ENCODE peak calls at places on chromosomes 11 and 22, in seven cellular contexts. One of them, this sample, is unnamed.

GRCh38 chr11:46554205-46555162 is 39.3 kb downstream of the AMBRA1 start:
- DNase-seq in substantia nigra: no peak
- DNase-seq in AG08395: peak
- DNase-seq in C1 segment of cervical spinal cord: no peak
- DNase-seq in hypothalamus: peak
- DNase-seq in caudate nucleus: no peak
- DNase-seq in AG04450: peak
- DNase-seq in this sample: peak

GRCh38 chr22:19748139-19748538 is 12.4 kb upstream of the TBX1 start:
- DNase-seq in C1 segment of cervical spinal cord: no peak
- DNase-seq in substantia nigra: no peak
- DNase-seq in hypothalamus: no peak
- DNase-seq in caudate nucleus: no peak
- DNase-seq in AG08395: no peak
- DNase-seq in AG04450: no peak
- DNase-seq in this sample: no peak

GRCh38 chr11:44633641-44634040 is 68.2 kb downstream of the CD82 start:
- DNase-seq in caudate nucleus: no peak
- DNase-seq in AG04450: no peak
- DNase-seq in C1 segment of cervical spinal cord: no peak
- DNase-seq in substantia nigra: no peak
- DNase-seq in AG08395: no peak
- DNase-seq in hypothalamus: peak
- DNase-seq in this sample: no peak

GRCh38 chr22:47192651-47193437 is 430.4 kb downstream of the TBC1D22A start:
- DNase-seq in AG08395: no peak
- DNase-seq in AG04450: no peak
- DNase-seq in C1 segment of cervical spinal cord: no peak
- DNase-seq in substantia nigra: no peak
- DNase-seq in hypothalamus: no peak
- DNase-seq in caudate nucleus: no peak
- DNase-seq in this sample: no peak

GRCh38 chr11:46912526-46913150 is 5.7 kb downstream of the LRP4 start:
- DNase-seq in AG08395: no peak
- DNase-seq in hypothalamus: peak
- DNase-seq in C1 segment of cervical spinal cord: no peak
- DNase-seq in substantia nigra: no peak
- DNase-seq in caudate nucleus: no peak
- DNase-seq in AG04450: no peak
- DNase-seq in this sample: no peak

GRCh38 chr22:46538816-46539163 is 1.4 kb upstream of the CELSR1 start:
- DNase-seq in AG04450: no peak
- DNase-seq in C1 segment of cervical spinal cord: no peak
- DNase-seq in hypothalamus: no peak
- DNase-seq in substantia nigra: no peak
- DNase-seq in AG08395: peak
- DNase-seq in caudate nucleus: no peak
- DNase-seq in this sample: no peak

GRCh38 chr11:122808494-122808893 is 29.8 kb upstream of the CRTAM start:
- DNase-seq in AG08395: peak
- DNase-seq in caudate nucleus: no peak
- DNase-seq in AG04450: no peak
- DNase-seq in C1 segment of cervical spinal cord: no peak
- DNase-seq in substantia nigra: no peak
- DNase-seq in hypothalamus: no peak
- DNase-seq in this sample: peak

GRCh38 chr11:10648896-10649295 is 44.7 kb downstream of the IRAG1 start:
- DNase-seq in AG08395: no peak
- DNase-seq in caudate nucleus: no peak
- DNase-seq in AG04450: no peak
- DNase-seq in hypothalamus: no peak
- DNase-seq in C1 segment of cervical spinal cord: no peak
- DNase-seq in substantia nigra: no peak
- DNase-seq in this sample: no peak

GRCh38 chr22:31153357-31153756 is 6.6 kb upstream of the RNF185 start:
- DNase-seq in C1 segment of cervical spinal cord: no peak
- DNase-seq in AG08395: no peak
- DNase-seq in caudate nucleus: no peak
- DNase-seq in AG04450: no peak
- DNase-seq in substantia nigra: no peak
- DNase-seq in hypothalamus: no peak
- DNase-seq in this sample: no peak

GRCh38 chr11:111422494-111423249 is 43.6 kb upstream of the POU2AF1 start:
- DNase-seq in caudate nucleus: no peak
- DNase-seq in substantia nigra: peak
- DNase-seq in AG04450: no peak
- DNase-seq in hypothalamus: peak
- DNase-seq in AG08395: peak
- DNase-seq in C1 segment of cervical spinal cord: no peak
- DNase-seq in this sample: no peak

GRCh38 chr22:24503137-24503850 is 8.2 kb downstream of the UPB1 start:
- DNase-seq in substantia nigra: peak
- DNase-seq in hypothalamus: no peak
- DNase-seq in C1 segment of cervical spinal cord: peak
- DNase-seq in AG04450: no peak
- DNase-seq in AG08395: peak
- DNase-seq in caudate nucleus: no peak
- DNase-seq in this sample: no peak

GRCh38 chr11:105968021-105968697 is 53.9 kb downstream of the MSANTD4 start:
- DNase-seq in hypothalamus: no peak
- DNase-seq in AG04450: no peak
- DNase-seq in caudate nucleus: no peak
- DNase-seq in AG08395: no peak
- DNase-seq in substantia nigra: no peak
- DNase-seq in C1 segment of cervical spinal cord: no peak
- DNase-seq in this sample: peak

GRCh38 chr11:117256573-117256972 is 24.1 kb downstream of the RNF214 start:
- DNase-seq in substantia nigra: no peak
- DNase-seq in AG04450: no peak
- DNase-seq in AG08395: peak
- DNase-seq in caudate nucleus: no peak
- DNase-seq in C1 segment of cervical spinal cord: no peak
- DNase-seq in hypothalamus: no peak
- DNase-seq in this sample: no peak

GRCh38 chr11:75380716-75381420 is 18.4 kb upstream of the RPS3 start:
- DNase-seq in caudate nucleus: no peak
- DNase-seq in hypothalamus: no peak
- DNase-seq in substantia nigra: no peak
- DNase-seq in AG04450: no peak
- DNase-seq in C1 segment of cervical spinal cord: no peak
- DNase-seq in AG08395: no peak
- DNase-seq in this sample: no peak

GRCh38 chr11:79940165-79940564 is 499.3 kb upstream of the TENM4 start:
- DNase-seq in AG08395: no peak
- DNase-seq in hypothalamus: no peak
- DNase-seq in AG04450: no peak
- DNase-seq in C1 segment of cervical spinal cord: no peak
- DNase-seq in caudate nucleus: no peak
- DNase-seq in substantia nigra: no peak
- DNase-seq in this sample: no peak

GRCh38 chr11:92267968-92268367 is 43.4 kb downstream of the FAT3 start:
- DNase-seq in AG08395: no peak
- DNase-seq in substantia nigra: no peak
- DNase-seq in hypothalamus: no peak
- DNase-seq in C1 segment of cervical spinal cord: no peak
- DNase-seq in AG04450: no peak
- DNase-seq in caudate nucleus: no peak
- DNase-seq in this sample: no peak

GRCh38 chr22:45830531-45831245 is 146.3 kb downstream of the WNT7B start:
- DNase-seq in AG08395: no peak
- DNase-seq in AG04450: no peak
- DNase-seq in substantia nigra: no peak
- DNase-seq in C1 segment of cervical spinal cord: no peak
- DNase-seq in hypothalamus: no peak
- DNase-seq in caudate nucleus: no peak
- DNase-seq in this sample: peak

GRCh38 chr11:28877366-28877765 is 769.2 kb downstream of the METTL15 start:
- DNase-seq in hypothalamus: no peak
- DNase-seq in substantia nigra: no peak
- DNase-seq in caudate nucleus: no peak
- DNase-seq in C1 segment of cervical spinal cord: no peak
- DNase-seq in AG04450: no peak
- DNase-seq in AG08395: no peak
- DNase-seq in this sample: no peak

GRCh38 chr11:69677744-69678143 is 2.6 kb upstream of the LTO1 start:
- DNase-seq in substantia nigra: no peak
- DNase-seq in AG04450: no peak
- DNase-seq in hypothalamus: no peak
- DNase-seq in caudate nucleus: no peak
- DNase-seq in C1 segment of cervical spinal cord: no peak
- DNase-seq in AG08395: no peak
- DNase-seq in this sample: no peak

GRCh38 chr11:79482800-79483199 is 42.0 kb upstream of the TENM4 start:
- DNase-seq in caudate nucleus: no peak
- DNase-seq in AG08395: no peak
- DNase-seq in C1 segment of cervical spinal cord: no peak
- DNase-seq in AG04450: no peak
- DNase-seq in substantia nigra: no peak
- DNase-seq in hypothalamus: no peak
- DNase-seq in this sample: no peak

GRCh38 chr11:88175004-88175706 is at the start of gene RAB38:
- DNase-seq in C1 segment of cervical spinal cord: no peak
- DNase-seq in AG08395: no peak
- DNase-seq in substantia nigra: no peak
- DNase-seq in AG04450: no peak
- DNase-seq in caudate nucleus: no peak
- DNase-seq in hypothalamus: no peak
- DNase-seq in this sample: no peak

GRCh38 chr22:39935622-39936021 is 24.6 kb upstream of the TMA7B start:
- DNase-seq in caudate nucleus: no peak
- DNase-seq in substantia nigra: no peak
- DNase-seq in C1 segment of cervical spinal cord: no peak
- DNase-seq in AG08395: no peak
- DNase-seq in AG04450: no peak
- DNase-seq in hypothalamus: no peak
- DNase-seq in this sample: no peak

GRCh38 chr11:67266424-67267187 is at the start of gene GRK2:
- DNase-seq in AG04450: no peak
- DNase-seq in C1 segment of cervical spinal cord: no peak
- DNase-seq in caudate nucleus: no peak
- DNase-seq in hypothalamus: no peak
- DNase-seq in AG08395: peak
- DNase-seq in substantia nigra: no peak
- DNase-seq in this sample: no peak

GRCh38 chr11:57482782-57483569 is 22.6 kb downstream of the RTN4RL2 start:
- DNase-seq in AG08395: peak
- DNase-seq in C1 segment of cervical spinal cord: no peak
- DNase-seq in substantia nigra: no peak
- DNase-seq in caudate nucleus: no peak
- DNase-seq in hypothalamus: peak
- DNase-seq in AG04450: no peak
- DNase-seq in this sample: no peak

GRCh38 chr11:120168960-120169681 is 31.2 kb upstream of the TRIM29 start:
- DNase-seq in hypothalamus: peak
- DNase-seq in C1 segment of cervical spinal cord: peak
- DNase-seq in AG08395: peak
- DNase-seq in caudate nucleus: no peak
- DNase-seq in substantia nigra: peak
- DNase-seq in AG04450: no peak
- DNase-seq in this sample: no peak

GRCh38 chr11:79512706-79513469 is 72.1 kb upstream of the TENM4 start:
- DNase-seq in C1 segment of cervical spinal cord: no peak
- DNase-seq in AG08395: no peak
- DNase-seq in caudate nucleus: no peak
- DNase-seq in AG04450: no peak
- DNase-seq in hypothalamus: no peak
- DNase-seq in substantia nigra: no peak
- DNase-seq in this sample: no peak

GRCh38 chr11:85764796-85765195 is 46.1 kb downstream of the SYTL2 start:
- DNase-seq in caudate nucleus: no peak
- DNase-seq in C1 segment of cervical spinal cord: no peak
- DNase-seq in substantia nigra: no peak
- DNase-seq in AG08395: no peak
- DNase-seq in hypothalamus: no peak
- DNase-seq in AG04450: no peak
- DNase-seq in this sample: no peak

GRCh38 chr11:15216678-15217077 is 102.0 kb downstream of the INSC start:
- DNase-seq in caudate nucleus: no peak
- DNase-seq in AG04450: no peak
- DNase-seq in substantia nigra: no peak
- DNase-seq in AG08395: no peak
- DNase-seq in hypothalamus: no peak
- DNase-seq in C1 segment of cervical spinal cord: no peak
- DNase-seq in this sample: no peak

GRCh38 chr11:78299000-78299712 is 110.4 kb downstream of the USP35 start:
- DNase-seq in C1 segment of cervical spinal cord: no peak
- DNase-seq in AG08395: no peak
- DNase-seq in AG04450: no peak
- DNase-seq in hypothalamus: no peak
- DNase-seq in caudate nucleus: no peak
- DNase-seq in substantia nigra: no peak
- DNase-seq in this sample: no peak

GRCh38 chr11:110070176-110070575 is 23.0 kb upstream of the ZC3H12C start:
- DNase-seq in AG08395: no peak
- DNase-seq in AG04450: no peak
- DNase-seq in C1 segment of cervical spinal cord: no peak
- DNase-seq in hypothalamus: no peak
- DNase-seq in substantia nigra: no peak
- DNase-seq in caudate nucleus: no peak
- DNase-seq in this sample: no peak

GRCh38 chr11:111792314-111792713 is 26.1 kb upstream of the PPP2R1B start:
- DNase-seq in C1 segment of cervical spinal cord: no peak
- DNase-seq in caudate nucleus: no peak
- DNase-seq in substantia nigra: no peak
- DNase-seq in AG04450: no peak
- DNase-seq in AG08395: no peak
- DNase-seq in hypothalamus: no peak
- DNase-seq in this sample: no peak

This sample was measured in skeletal muscle cell.